ENCODE peak calls at places on chromosome 22, in four cellular contexts. One of them, this sample, is unnamed.

GRCh38 chr22:32623943-32624342 is 149.3 kb downstream of the FBXO7 start:
- DNase-seq in pancreas: no peak
- DNase-seq in SK-N-SH: no peak
- DNase-seq in transverse colon: peak
- DNase-seq in this sample: no peak

GRCh38 chr22:35561796-35562526 is 21.3 kb downstream of the RASD2 start:
- DNase-seq in pancreas: no peak
- DNase-seq in SK-N-SH: no peak
- DNase-seq in transverse colon: no peak
- DNase-seq in this sample: no peak

GRCh38 chr22:26897384-26897783 is 240.0 kb downstream of the MIAT start:
- DNase-seq in pancreas: no peak
- DNase-seq in SK-N-SH: no peak
- DNase-seq in transverse colon: no peak
- DNase-seq in this sample: no peak

GRCh38 chr22:49763696-49764095 is 64.0 kb downstream of the BRD1 start:
- DNase-seq in pancreas: no peak
- DNase-seq in SK-N-SH: peak
- DNase-seq in transverse colon: peak
- DNase-seq in this sample: no peak

GRCh38 chr22:41998361-41999261 is at the start of gene WBP2NL:
- DNase-seq in pancreas: peak
- DNase-seq in SK-N-SH: peak
- DNase-seq in transverse colon: peak
- DNase-seq in this sample: peak

GRCh38 chr22:36301384-36301828 is 48.5 kb downstream of the APOL1 start:
- DNase-seq in pancreas: peak
- DNase-seq in SK-N-SH: peak
- DNase-seq in transverse colon: peak
- DNase-seq in this sample: peak

GRCh38 chr22:50341977-50342650 is 1.0 kb upstream of the PPP6R2 start:
- DNase-seq in pancreas: peak
- DNase-seq in SK-N-SH: peak
- DNase-seq in transverse colon: peak
- DNase-seq in this sample: peak

GRCh38 chr22:35446365-35446764 is 46.4 kb downstream of the MCM5 start:
- DNase-seq in pancreas: no peak
- DNase-seq in SK-N-SH: no peak
- DNase-seq in transverse colon: peak
- DNase-seq in this sample: no peak

GRCh38 chr22:24289781-24290181 is 19.1 kb downstream of the SPECC1L start:
- DNase-seq in pancreas: no peak
- DNase-seq in SK-N-SH: no peak
- DNase-seq in transverse colon: no peak
- DNase-seq in this sample: no peak

GRCh38 chr22:40597541-40598453 is 38.7 kb downstream of the MRTFA start:
- DNase-seq in pancreas: no peak
- DNase-seq in SK-N-SH: no peak
- DNase-seq in transverse colon: no peak
- DNase-seq in this sample: no peak

GRCh38 chr22:22748297-22748743 is 103.9 kb downstream of the GGTLC2 start:
- DNase-seq in pancreas: no peak
- DNase-seq in SK-N-SH: peak
- DNase-seq in transverse colon: peak
- DNase-seq in this sample: no peak

GRCh38 chr22:27258773-27259172 is 542.8 kb downstream of the MN1 start:
- DNase-seq in pancreas: no peak
- DNase-seq in SK-N-SH: peak
- DNase-seq in transverse colon: no peak
- DNase-seq in this sample: no peak

GRCh38 chr22:34931026-34931425 is 134.9 kb upstream of the ISX start:
- DNase-seq in pancreas: no peak
- DNase-seq in SK-N-SH: no peak
- DNase-seq in transverse colon: no peak
- DNase-seq in this sample: no peak

GRCh38 chr22:19958083-19959042 is 16.7 kb upstream of the TXNRD2 start:
- DNase-seq in pancreas: no peak
- DNase-seq in SK-N-SH: no peak
- DNase-seq in transverse colon: no peak
- DNase-seq in this sample: peak

GRCh38 chr22:26769663-26770062 is 112.3 kb downstream of the MIAT start:
- DNase-seq in pancreas: no peak
- DNase-seq in SK-N-SH: no peak
- DNase-seq in transverse colon: no peak
- DNase-seq in this sample: no peak

GRCh38 chr22:27388090-27388600 is 413.4 kb downstream of the MN1 start:
- DNase-seq in pancreas: no peak
- DNase-seq in SK-N-SH: no peak
- DNase-seq in transverse colon: no peak
- DNase-seq in this sample: no peak

GRCh38 chr22:22746963-22747933 is 102.8 kb downstream of the GGTLC2 start:
- DNase-seq in pancreas: no peak
- DNase-seq in SK-N-SH: no peak
- DNase-seq in transverse colon: peak
- DNase-seq in this sample: no peak

GRCh38 chr22:41021655-41022454 is 70.5 kb upstream of the EP300 start:
- DNase-seq in pancreas: peak
- DNase-seq in SK-N-SH: peak
- DNase-seq in transverse colon: peak
- DNase-seq in this sample: peak

GRCh38 chr22:29343313-29343805 is 27.9 kb upstream of the RASL10A start:
- DNase-seq in pancreas: peak
- DNase-seq in SK-N-SH: peak
- DNase-seq in transverse colon: no peak
- DNase-seq in this sample: peak

GRCh38 chr22:25779426-25779825 is 37.4 kb downstream of the MYO18B start:
- DNase-seq in pancreas: no peak
- DNase-seq in SK-N-SH: no peak
- DNase-seq in transverse colon: no peak
- DNase-seq in this sample: no peak

DNA sequence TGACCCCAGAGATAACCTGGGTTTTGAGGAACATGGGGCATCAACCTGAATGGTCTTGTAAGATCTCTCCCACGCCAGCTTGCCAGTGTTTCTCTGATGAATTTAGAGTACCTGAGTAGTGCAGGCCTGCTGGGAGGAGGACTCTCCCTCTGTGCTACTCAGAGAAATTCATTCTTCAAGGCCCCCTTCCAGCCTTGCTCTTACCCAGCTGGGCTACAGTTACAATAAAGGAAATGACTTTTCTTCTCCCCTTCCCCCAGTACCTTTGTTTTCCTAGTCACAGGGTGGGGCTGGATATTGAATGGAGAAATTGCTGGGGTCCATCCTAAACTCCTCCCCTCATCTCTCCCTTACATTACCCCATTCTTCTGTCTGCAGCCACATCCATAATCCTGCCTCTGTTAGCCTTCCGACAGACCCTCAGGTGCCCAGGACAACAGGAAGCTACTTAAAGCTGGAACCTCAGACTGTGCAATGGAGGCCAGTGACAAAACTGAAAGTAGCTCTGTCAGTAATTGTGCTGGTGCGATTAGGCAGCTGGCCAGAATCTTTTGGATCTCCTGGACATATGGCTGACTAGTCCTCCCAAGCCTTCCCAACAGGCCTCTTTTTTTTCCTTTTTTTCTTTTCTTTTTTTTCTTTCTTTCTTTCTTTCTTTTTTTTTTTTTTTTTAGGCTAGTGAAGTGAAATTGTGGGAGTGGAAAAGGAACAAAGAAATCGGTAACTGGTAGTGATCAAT is 17.5 kb downstream of the LIMK2 start:
- DNase-seq in pancreas: peak
- DNase-seq in SK-N-SH: peak
- DNase-seq in transverse colon: peak
- DNase-seq in this sample: peak
- H3K4me3 ChIP-seq in pancreas: no peak
- H3K4me3 ChIP-seq in SK-N-SH: no peak
- H3K4me3 ChIP-seq in transverse colon: no peak
- H3K4me3 ChIP-seq in this sample: no peak

DNA sequence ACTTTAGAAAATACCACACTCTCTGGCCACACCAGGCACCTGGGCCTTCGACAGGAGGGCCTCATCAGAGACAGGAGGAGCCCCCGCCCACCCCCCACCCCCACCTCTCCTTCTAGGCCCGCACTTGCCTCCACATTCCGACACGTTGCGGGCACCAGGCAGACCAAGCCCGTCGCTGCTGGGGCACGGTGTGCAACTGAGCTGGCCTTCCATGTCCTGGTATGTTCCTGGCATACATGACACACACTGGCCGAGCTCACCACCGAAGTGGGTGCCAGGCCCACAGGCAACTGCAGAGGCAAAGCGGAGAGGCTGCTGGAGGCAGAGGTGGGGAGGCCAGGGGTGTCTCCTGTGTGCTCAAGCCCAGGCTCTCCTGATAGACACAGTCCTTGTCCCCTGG is 27.0 kb upstream of the TTLL12 start:
- DNase-seq in pancreas: no peak
- DNase-seq in SK-N-SH: no peak
- DNase-seq in transverse colon: no peak
- DNase-seq in this sample: peak
- H3K4me3 ChIP-seq in pancreas: no peak
- H3K4me3 ChIP-seq in SK-N-SH: no peak
- H3K4me3 ChIP-seq in transverse colon: no peak
- H3K4me3 ChIP-seq in this sample: no peak

GRCh38 chr22:45268958-45269844 is 15.5 kb upstream of the UPK3A start:
- DNase-seq in pancreas: peak
- DNase-seq in SK-N-SH: peak
- DNase-seq in transverse colon: peak
- DNase-seq in this sample: peak
- H3K4me3 ChIP-seq in pancreas: peak
- H3K4me3 ChIP-seq in SK-N-SH: peak
- H3K4me3 ChIP-seq in transverse colon: peak
- H3K4me3 ChIP-seq in this sample: peak

GRCh38 chr22:46738642-46738960 is 549 bp upstream of the CERK start:
- DNase-seq in pancreas: no peak
- DNase-seq in SK-N-SH: no peak
- DNase-seq in transverse colon: no peak
- DNase-seq in this sample: no peak
- H3K4me3 ChIP-seq in pancreas: peak
- H3K4me3 ChIP-seq in SK-N-SH: peak
- H3K4me3 ChIP-seq in transverse colon: peak
- H3K4me3 ChIP-seq in this sample: peak

GRCh38 chr22:33807465-33807864 is 112.8 kb downstream of the LARGE1 start:
- DNase-seq in pancreas: no peak
- DNase-seq in SK-N-SH: no peak
- DNase-seq in transverse colon: no peak
- DNase-seq in this sample: no peak

GRCh38 chr22:33798401-33798800 is 121.9 kb downstream of the LARGE1 start:
- DNase-seq in pancreas: no peak
- DNase-seq in SK-N-SH: no peak
- DNase-seq in transverse colon: no peak
- DNase-seq in this sample: no peak

GRCh38 chr22:33803371-33803770 is 116.9 kb downstream of the LARGE1 start:
- DNase-seq in pancreas: no peak
- DNase-seq in SK-N-SH: no peak
- DNase-seq in transverse colon: no peak
- DNase-seq in this sample: no peak

GRCh38 chr22:33806191-33806590 is 114.1 kb downstream of the LARGE1 start:
- DNase-seq in pancreas: no peak
- DNase-seq in SK-N-SH: no peak
- DNase-seq in transverse colon: peak
- DNase-seq in this sample: no peak

GRCh38 chr22:33803883-33804282 is 116.4 kb downstream of the LARGE1 start:
- DNase-seq in pancreas: no peak
- DNase-seq in SK-N-SH: no peak
- DNase-seq in transverse colon: no peak
- DNase-seq in this sample: no peak
- H3K4me3 ChIP-seq in pancreas: no peak
- H3K4me3 ChIP-seq in SK-N-SH: no peak
- H3K4me3 ChIP-seq in transverse colon: no peak
- H3K4me3 ChIP-seq in this sample: no peak

DNA sequence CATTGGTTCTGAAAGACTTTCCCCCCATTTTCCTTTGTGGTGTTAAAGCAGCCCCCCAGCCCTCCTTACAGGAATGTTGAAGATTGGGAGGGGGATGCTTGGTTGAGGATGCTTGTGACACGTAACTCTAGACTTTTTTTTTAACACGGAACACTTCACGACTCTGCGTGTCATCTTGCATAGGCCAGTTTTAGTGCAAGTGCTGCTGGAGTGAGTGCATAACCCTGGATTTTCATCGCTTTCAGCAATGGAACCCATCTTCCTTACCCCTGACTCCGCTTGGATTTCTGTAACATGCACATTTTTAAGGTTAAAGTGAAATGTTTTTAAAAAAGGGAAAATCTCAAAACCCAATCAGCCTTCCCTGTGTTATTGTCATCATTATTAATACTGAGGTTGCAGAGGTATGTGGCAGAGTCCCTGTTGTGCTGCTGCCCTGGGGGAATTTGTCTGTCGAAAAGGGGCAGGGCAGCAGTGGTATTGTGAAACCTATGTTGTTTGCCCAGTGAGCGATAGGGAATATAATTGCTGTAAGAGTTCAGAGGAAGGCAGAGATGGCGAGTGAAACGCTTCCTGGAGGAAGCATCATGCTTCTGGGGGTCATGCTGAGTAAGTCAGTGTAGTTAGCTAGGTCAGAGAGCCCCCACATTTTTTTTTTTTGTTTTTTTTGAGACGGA is 12.1 kb downstream of the CECR2 start:
- DNase-seq in pancreas: no peak
- DNase-seq in SK-N-SH: no peak
- DNase-seq in transverse colon: no peak
- DNase-seq in this sample: no peak
- H3K4me3 ChIP-seq in pancreas: no peak
- H3K4me3 ChIP-seq in SK-N-SH: no peak
- H3K4me3 ChIP-seq in transverse colon: no peak
- H3K4me3 ChIP-seq in this sample: no peak

GRCh38 chr22:39242809-39243442 is 1.9 kb downstream of the PDGFB start:
- DNase-seq in pancreas: peak
- DNase-seq in SK-N-SH: no peak
- DNase-seq in transverse colon: no peak
- DNase-seq in this sample: no peak

GRCh38 chr22:39244073-39244495 is 698 bp downstream of the PDGFB start:
- DNase-seq in pancreas: peak
- DNase-seq in SK-N-SH: no peak
- DNase-seq in transverse colon: no peak
- DNase-seq in this sample: no peak

GRCh38 chr22:39244496-39245129 is at the start of gene PDGFB:
- DNase-seq in pancreas: peak
- DNase-seq in SK-N-SH: no peak
- DNase-seq in transverse colon: peak
- DNase-seq in this sample: peak

GRCh38 chr22:39242389-39242808 is 2.4 kb downstream of the PDGFB start:
- DNase-seq in pancreas: no peak
- DNase-seq in SK-N-SH: peak
- DNase-seq in transverse colon: no peak
- DNase-seq in this sample: peak

GRCh38 chr22:39243443-39244072 is 1.2 kb downstream of the PDGFB start:
- DNase-seq in pancreas: peak
- DNase-seq in SK-N-SH: no peak
- DNase-seq in transverse colon: no peak
- DNase-seq in this sample: peak
- H3K4me3 ChIP-seq in pancreas: peak
- H3K4me3 ChIP-seq in SK-N-SH: no peak
- H3K4me3 ChIP-seq in transverse colon: peak
- H3K4me3 ChIP-seq in this sample: peak

GRCh38 chr22:37662039-37662438 is 3.5 kb downstream of the PDXP start:
- DNase-seq in pancreas: no peak
- DNase-seq in SK-N-SH: no peak
- DNase-seq in transverse colon: no peak
- DNase-seq in this sample: no peak
- H3K4me3 ChIP-seq in pancreas: no peak
- H3K4me3 ChIP-seq in SK-N-SH: no peak
- H3K4me3 ChIP-seq in transverse colon: no peak
- H3K4me3 ChIP-seq in this sample: no peak

This sample was measured in heart left ventricle.